ENCODE peak calls at places on chromosomes 1 and 21, in four cellular contexts. Z, M, C and H are unnamed samples.

GRCh38 chr1:115946116-115946515 is 30.2 kb upstream of the SLC22A15 start:
- DNase-seq in Z (no peak), C (no peak), M (no peak), H (no peak)

GRCh38 chr21:21232320-21232719 is 234.1 kb downstream of the NCAM2 start:
- DNase-seq in Z (no peak), M (no peak), C (no peak), H (no peak)

GRCh38 chr1:5374176-5374575 is 618.0 kb downstream of the NPHP4 start:
- DNase-seq in Z (no peak), M (no peak), C (no peak), H (no peak)

GRCh38 chr21:41133896-41134522 is 34.0 kb upstream of the BACE2 start:
- DNase-seq in Z (no peak), M (peak), C (peak), H (no peak)

GRCh38 chr1:240650877-240651276 is 38.9 kb upstream of the GREM2 start:
- DNase-seq in Z (no peak), M (no peak), C (no peak), H (no peak)

GRCh38 chr1:14377386-14377785 is 221.1 kb upstream of the KAZN start:
- DNase-seq in M (no peak), C (no peak), Z (no peak), H (no peak)

GRCh38 chr1:214446772-214447556 is 104.4 kb downstream of the PTPN14 start:
- DNase-seq in Z (peak), M (no peak), C (no peak), H (no peak)

GRCh38 chr1:201088901-201089525 is 23.2 kb downstream of the CACNA1S start:
- DNase-seq in Z (no peak), C (no peak), M (no peak), H (no peak)

GRCh38 chr1:117661027-117661426 is 55.2 kb downstream of the TENT5C start:
- DNase-seq in C (no peak), M (no peak), Z (no peak), H (no peak)

GRCh38 chr1:193558491-193559028 is 372.1 kb upstream of the B3GALT2 start:
- DNase-seq in C (no peak), Z (no peak), M (no peak), H (no peak)

GRCh38 chr21:37560385-37560784 is 193.8 kb downstream of the DYRK1A start:
- DNase-seq in C (no peak), Z (no peak), M (no peak), H (no peak)

GRCh38 chr21:37558676-37559204 is 192.2 kb downstream of the DYRK1A start:
- DNase-seq in C (no peak), M (no peak), Z (no peak), H (no peak)

GRCh38 chr21:37554661-37555379 is 188.2 kb downstream of the DYRK1A start:
- DNase-seq in C (no peak), Z (no peak), M (no peak), H (no peak)

GRCh38 chr21:37555672-37556261 is 189.2 kb downstream of the DYRK1A start:
- DNase-seq in C (no peak), M (no peak), Z (no peak), H (no peak)

GRCh38 chr21:37557261-37557950 is 190.8 kb downstream of the DYRK1A start:
- DNase-seq in M (no peak), C (peak), Z (no peak), H (peak)
- TF ChIP-seq POLR2A in M (no peak), C (no peak), Z (no peak), H (no peak)

GRCh38 chr1:84505167-84506001 is 802 bp upstream of the SPATA1 start:
- DNase-seq in Z (no peak), M (peak), C (peak), H (peak)

GRCh38 chr1:84504580-84505021 is 1.6 kb upstream of the SPATA1 start:
- DNase-seq in Z (no peak), M (no peak), C (no peak), H (no peak)

GRCh38 chr1:84508510-84508909 is 2.1 kb upstream of the GNG5 start:
- DNase-seq in C (no peak), M (no peak), Z (no peak), H (no peak)

GRCh38 chr1:84506729-84507453 is 510 bp upstream of the GNG5 start:
- DNase-seq in C (no peak), M (no peak), Z (no peak), H (no peak)

DNA sequence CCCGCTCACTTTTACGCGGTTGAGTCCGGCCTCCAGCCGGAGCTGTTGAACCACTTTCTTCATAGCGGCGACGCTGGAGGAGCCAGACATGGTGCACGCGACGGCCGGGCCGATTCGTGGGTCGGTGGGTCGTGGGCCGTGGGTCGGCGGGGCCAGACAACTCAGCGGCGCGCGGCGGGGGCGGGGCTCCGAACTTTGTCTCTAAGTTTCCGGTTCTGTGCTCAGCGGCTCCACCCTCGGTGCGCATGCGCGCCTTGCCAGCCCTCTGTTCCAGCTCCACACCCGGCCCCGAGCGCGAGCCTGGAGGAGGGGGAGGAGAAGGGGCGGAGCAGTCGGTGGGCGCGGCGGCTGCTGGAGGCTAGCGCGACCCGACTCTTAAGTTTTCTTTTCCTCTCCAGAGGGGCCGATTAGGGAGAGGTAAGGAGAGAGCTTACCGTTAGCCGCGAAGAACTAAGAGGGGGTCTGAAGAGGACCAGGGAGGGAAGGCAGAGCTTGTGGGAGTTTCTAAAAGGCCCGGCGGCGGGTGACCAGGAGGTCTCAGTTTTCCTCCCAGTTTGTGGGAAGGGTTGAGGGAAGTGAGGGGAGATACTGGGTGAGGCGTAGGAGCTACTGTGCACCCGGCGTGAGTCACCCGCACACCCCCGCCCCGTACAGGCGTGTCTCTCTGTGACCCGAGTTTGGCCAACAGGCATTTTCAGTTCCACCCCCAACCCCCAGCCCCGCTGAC is at the start of the genes GNG5 and SPATA1:
- DNase-seq in Z (peak), M (peak), C (peak), H (peak)
- TF ChIP-seq POLR2AphosphoS5 in Z (no peak), M (peak), C (peak), H (peak)

GRCh38 chr1:217881131-217881543 is 250.0 kb downstream of the SPATA17 start:
- DNase-seq in C (no peak), M (no peak), Z (no peak), H (no peak)
- TF ChIP-seq TAF1 in C (no peak), M (no peak), Z (no peak), H (no peak)

GRCh38 chr1:38006008-38006828 is 904 bp upstream of the FHL3 start:
- DNase-seq in Z (no peak), C (no peak), M (no peak), H (no peak)

GRCh38 chr1:38013027-38013588 is 574 bp downstream of the UTP11 start:
- DNase-seq in M (no peak), Z (no peak), C (no peak), H (no peak)

GRCh38 chr1:38009841-38010180 is 2.7 kb upstream of the UTP11 start:
- DNase-seq in Z (no peak), M (no peak), C (no peak), H (no peak)

GRCh38 chr1:38005195-38006007 is at the start of gene FHL3:
- DNase-seq in Z (peak), C (peak), M (peak), H (peak)

GRCh38 chr1:38009088-38009840 is 3.3 kb upstream of the UTP11 start:
- DNase-seq in Z (no peak), M (peak), C (no peak), H (no peak)
- TF ChIP-seq POLR2A in Z (no peak), M (peak), C (no peak), H (no peak)

DNA sequence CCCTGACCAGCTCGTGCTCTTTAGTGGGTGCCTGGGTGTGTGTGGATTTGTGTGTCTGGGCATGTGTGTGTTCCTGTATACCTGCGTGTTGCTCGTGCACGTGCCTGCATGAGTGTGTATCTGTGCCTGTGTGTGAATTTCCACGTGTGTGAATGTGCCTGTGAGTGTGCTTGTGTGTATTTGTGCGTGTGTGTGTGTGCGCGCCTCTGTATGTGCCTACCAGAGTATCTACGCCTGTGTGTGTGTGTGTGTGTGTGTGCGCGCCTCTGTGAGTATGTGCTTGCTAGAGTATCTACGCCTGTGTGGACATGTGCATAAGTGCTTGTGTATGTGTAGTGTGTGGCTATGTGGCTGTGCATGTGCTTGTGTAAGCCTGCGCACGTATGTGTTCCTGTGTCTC is 691 bp upstream of the SELENBP1 start:
- DNase-seq in C (no peak), M (no peak), Z (no peak), H (no peak)
- TF ChIP-seq POLR2AphosphoS5 in C (no peak), M (no peak), Z (no peak), H (no peak)

GRCh38 chr1:212700597-212700891 is 904 bp upstream of the BATF3 start:
- DNase-seq in M (no peak), Z (no peak), C (no peak), H (no peak)

GRCh38 chr1:212699839-212700596 is at the start of gene BATF3:
- DNase-seq in C (no peak), Z (peak), M (peak), H (no peak)

GRCh38 chr1:212700892-212701819 is 1.5 kb upstream of the BATF3 start:
- DNase-seq in Z (peak), C (no peak), M (peak), H (no peak)

GRCh38 chr1:212702672-212703071 is 3.0 kb upstream of the BATF3 start:
- DNase-seq in C (no peak), Z (no peak), M (no peak), H (no peak)

GRCh38 chr1:212701910-212702309 is 2.3 kb upstream of the BATF3 start:
- DNase-seq in M (no peak), C (no peak), Z (no peak), H (no peak)
- TF ChIP-seq TAF1 in M (no peak), C (no peak), Z (no peak), H (no peak)